ENCODE peak calls at places on chromosomes 16 and 17, in nine cellular contexts. One of them, this sample, is unnamed.

GRCh38 chr16:58421529-58421928 is 29.3 kb downstream of the GINS3 start:
- DNase-seq in RPMI7951: peak
- DNase-seq in IMR-90: peak
- DNase-seq in AG04449: no peak
- DNase-seq in HuH-7: no peak
- DNase-seq in heart right ventricle: peak
- DNase-seq in stimulated activated CD4-positive, alpha-beta T cell treated with anti-CD3 and anti-CD28 coated beads, Interleukin-1b, Interleukin-23, amount 100 ng/mL, for 24 hours: no peak
- DNase-seq in hypothalamus: no peak
- DNase-seq in activated T-helper 1 cell treated with Interleukin-2 at 50 U/mL for 16 hours: no peak
- DNase-seq in this sample: no peak

GRCh38 chr17:45144199-45145034 is 3.9 kb upstream of the HEXIM1 start:
- DNase-seq in RPMI7951: peak
- DNase-seq in IMR-90: no peak
- DNase-seq in AG04449: no peak
- DNase-seq in HuH-7: no peak
- DNase-seq in heart right ventricle: peak
- DNase-seq in stimulated activated CD4-positive, alpha-beta T cell treated with anti-CD3 and anti-CD28 coated beads, Interleukin-1b, Interleukin-23, amount 100 ng/mL, for 24 hours: no peak
- DNase-seq in hypothalamus: no peak
- DNase-seq in activated T-helper 1 cell treated with Interleukin-2 at 50 U/mL for 16 hours: no peak
- DNase-seq in this sample: no peak

GRCh38 chr17:64426584-64426983 is 22.3 kb upstream of the MILR1 start:
- DNase-seq in RPMI7951: no peak
- DNase-seq in IMR-90: no peak
- DNase-seq in AG04449: no peak
- DNase-seq in HuH-7: no peak
- DNase-seq in heart right ventricle: no peak
- DNase-seq in stimulated activated CD4-positive, alpha-beta T cell treated with anti-CD3 and anti-CD28 coated beads, Interleukin-1b, Interleukin-23, amount 100 ng/mL, for 24 hours: no peak
- DNase-seq in hypothalamus: no peak
- DNase-seq in activated T-helper 1 cell treated with Interleukin-2 at 50 U/mL for 16 hours: no peak
- DNase-seq in this sample: no peak

GRCh38 chr16:11797957-11798299 is 870 bp upstream of the ZC3H7A start:
- DNase-seq in RPMI7951: no peak
- DNase-seq in IMR-90: no peak
- DNase-seq in AG04449: no peak
- DNase-seq in HuH-7: no peak
- DNase-seq in heart right ventricle: no peak
- DNase-seq in stimulated activated CD4-positive, alpha-beta T cell treated with anti-CD3 and anti-CD28 coated beads, Interleukin-1b, Interleukin-23, amount 100 ng/mL, for 24 hours: no peak
- DNase-seq in hypothalamus: no peak
- DNase-seq in activated T-helper 1 cell treated with Interleukin-2 at 50 U/mL for 16 hours: no peak
- DNase-seq in this sample: no peak

GRCh38 chr16:2737895-2738418 is 14.5 kb upstream of the SRRM2 start:
- DNase-seq in RPMI7951: no peak
- DNase-seq in IMR-90: no peak
- DNase-seq in AG04449: no peak
- DNase-seq in HuH-7: no peak
- DNase-seq in heart right ventricle: no peak
- DNase-seq in stimulated activated CD4-positive, alpha-beta T cell treated with anti-CD3 and anti-CD28 coated beads, Interleukin-1b, Interleukin-23, amount 100 ng/mL, for 24 hours: no peak
- DNase-seq in hypothalamus: no peak
- DNase-seq in activated T-helper 1 cell treated with Interleukin-2 at 50 U/mL for 16 hours: no peak
- DNase-seq in this sample: no peak

GRCh38 chr17:20206068-20206467 is 196.9 kb downstream of the SPECC1 start:
- DNase-seq in RPMI7951: peak
- DNase-seq in IMR-90: no peak
- DNase-seq in AG04449: no peak
- DNase-seq in HuH-7: no peak
- DNase-seq in heart right ventricle: no peak
- DNase-seq in stimulated activated CD4-positive, alpha-beta T cell treated with anti-CD3 and anti-CD28 coated beads, Interleukin-1b, Interleukin-23, amount 100 ng/mL, for 24 hours: peak
- DNase-seq in hypothalamus: no peak
- DNase-seq in activated T-helper 1 cell treated with Interleukin-2 at 50 U/mL for 16 hours: no peak
- DNase-seq in this sample: no peak

GRCh38 chr16:2475413-2476344 is 752 bp downstream of the TBC1D24 start:
- DNase-seq in RPMI7951: no peak
- DNase-seq in IMR-90: no peak
- DNase-seq in AG04449: no peak
- DNase-seq in HuH-7: no peak
- DNase-seq in heart right ventricle: no peak
- DNase-seq in stimulated activated CD4-positive, alpha-beta T cell treated with anti-CD3 and anti-CD28 coated beads, Interleukin-1b, Interleukin-23, amount 100 ng/mL, for 24 hours: no peak
- DNase-seq in hypothalamus: no peak
- DNase-seq in activated T-helper 1 cell treated with Interleukin-2 at 50 U/mL for 16 hours: no peak
- DNase-seq in this sample: no peak

GRCh38 chr16:69610356-69610755 is 44.6 kb downstream of the NFAT5 start:
- DNase-seq in RPMI7951: no peak
- DNase-seq in IMR-90: no peak
- DNase-seq in AG04449: no peak
- DNase-seq in HuH-7: no peak
- DNase-seq in heart right ventricle: no peak
- DNase-seq in stimulated activated CD4-positive, alpha-beta T cell treated with anti-CD3 and anti-CD28 coated beads, Interleukin-1b, Interleukin-23, amount 100 ng/mL, for 24 hours: no peak
- DNase-seq in hypothalamus: no peak
- DNase-seq in activated T-helper 1 cell treated with Interleukin-2 at 50 U/mL for 16 hours: no peak
- DNase-seq in this sample: no peak

GRCh38 chr17:55690105-55690508 is 32.6 kb downstream of the TMEM100 start:
- DNase-seq in RPMI7951: no peak
- DNase-seq in IMR-90: no peak
- DNase-seq in AG04449: no peak
- DNase-seq in HuH-7: no peak
- DNase-seq in heart right ventricle: no peak
- DNase-seq in stimulated activated CD4-positive, alpha-beta T cell treated with anti-CD3 and anti-CD28 coated beads, Interleukin-1b, Interleukin-23, amount 100 ng/mL, for 24 hours: no peak
- DNase-seq in hypothalamus: no peak
- DNase-seq in activated T-helper 1 cell treated with Interleukin-2 at 50 U/mL for 16 hours: no peak
- DNase-seq in this sample: no peak

GRCh38 chr17:9402590-9403199 is 172.9 kb downstream of the STX8 start:
- DNase-seq in RPMI7951: peak
- DNase-seq in IMR-90: peak
- DNase-seq in AG04449: no peak
- DNase-seq in HuH-7: peak
- DNase-seq in heart right ventricle: no peak
- DNase-seq in stimulated activated CD4-positive, alpha-beta T cell treated with anti-CD3 and anti-CD28 coated beads, Interleukin-1b, Interleukin-23, amount 100 ng/mL, for 24 hours: no peak
- DNase-seq in hypothalamus: no peak
- DNase-seq in activated T-helper 1 cell treated with Interleukin-2 at 50 U/mL for 16 hours: no peak
- DNase-seq in this sample: no peak

GRCh38 chr16:2147981-2148671 is at the start of gene RAB26:
- DNase-seq in RPMI7951: peak
- DNase-seq in IMR-90: peak
- DNase-seq in AG04449: no peak
- DNase-seq in HuH-7: peak
- DNase-seq in heart right ventricle: peak
- DNase-seq in stimulated activated CD4-positive, alpha-beta T cell treated with anti-CD3 and anti-CD28 coated beads, Interleukin-1b, Interleukin-23, amount 100 ng/mL, for 24 hours: no peak
- DNase-seq in hypothalamus: peak
- DNase-seq in activated T-helper 1 cell treated with Interleukin-2 at 50 U/mL for 16 hours: peak
- DNase-seq in this sample: peak

GRCh38 chr17:59800530-59800942 is 92.2 kb downstream of the TUBD1 start:
- DNase-seq in RPMI7951: no peak
- DNase-seq in IMR-90: no peak
- DNase-seq in AG04449: no peak
- DNase-seq in HuH-7: no peak
- DNase-seq in heart right ventricle: no peak
- DNase-seq in stimulated activated CD4-positive, alpha-beta T cell treated with anti-CD3 and anti-CD28 coated beads, Interleukin-1b, Interleukin-23, amount 100 ng/mL, for 24 hours: no peak
- DNase-seq in hypothalamus: no peak
- DNase-seq in activated T-helper 1 cell treated with Interleukin-2 at 50 U/mL for 16 hours: no peak
- DNase-seq in this sample: no peak

GRCh38 chr17:39732586-39732985 is 2.3 kb upstream of the MIEN1 start:
- DNase-seq in RPMI7951: no peak
- DNase-seq in IMR-90: no peak
- DNase-seq in AG04449: no peak
- DNase-seq in HuH-7: no peak
- DNase-seq in heart right ventricle: no peak
- DNase-seq in stimulated activated CD4-positive, alpha-beta T cell treated with anti-CD3 and anti-CD28 coated beads, Interleukin-1b, Interleukin-23, amount 100 ng/mL, for 24 hours: no peak
- DNase-seq in hypothalamus: no peak
- DNase-seq in activated T-helper 1 cell treated with Interleukin-2 at 50 U/mL for 16 hours: no peak
- DNase-seq in this sample: no peak

GRCh38 chr17:65529761-65530157 is 31.7 kb downstream of the AXIN2 start:
- DNase-seq in RPMI7951: no peak
- DNase-seq in IMR-90: no peak
- DNase-seq in AG04449: no peak
- DNase-seq in HuH-7: no peak
- DNase-seq in heart right ventricle: no peak
- DNase-seq in stimulated activated CD4-positive, alpha-beta T cell treated with anti-CD3 and anti-CD28 coated beads, Interleukin-1b, Interleukin-23, amount 100 ng/mL, for 24 hours: no peak
- DNase-seq in hypothalamus: no peak
- DNase-seq in activated T-helper 1 cell treated with Interleukin-2 at 50 U/mL for 16 hours: no peak
- DNase-seq in this sample: no peak

GRCh38 chr16:10667239-10667638 is 27.5 kb downstream of the TEKT5 start:
- DNase-seq in RPMI7951: no peak
- DNase-seq in IMR-90: no peak
- DNase-seq in AG04449: no peak
- DNase-seq in HuH-7: no peak
- DNase-seq in heart right ventricle: no peak
- DNase-seq in stimulated activated CD4-positive, alpha-beta T cell treated with anti-CD3 and anti-CD28 coated beads, Interleukin-1b, Interleukin-23, amount 100 ng/mL, for 24 hours: no peak
- DNase-seq in hypothalamus: no peak
- DNase-seq in activated T-helper 1 cell treated with Interleukin-2 at 50 U/mL for 16 hours: no peak
- DNase-seq in this sample: no peak

GRCh38 chr17:49914096-49914490 is 54.9 kb upstream of the DLX4 start:
- DNase-seq in RPMI7951: peak
- DNase-seq in IMR-90: no peak
- DNase-seq in AG04449: no peak
- DNase-seq in HuH-7: no peak
- DNase-seq in heart right ventricle: no peak
- DNase-seq in stimulated activated CD4-positive, alpha-beta T cell treated with anti-CD3 and anti-CD28 coated beads, Interleukin-1b, Interleukin-23, amount 100 ng/mL, for 24 hours: no peak
- DNase-seq in hypothalamus: no peak
- DNase-seq in activated T-helper 1 cell treated with Interleukin-2 at 50 U/mL for 16 hours: no peak
- DNase-seq in this sample: no peak

GRCh38 chr16:1879477-1879876 is 7.5 kb upstream of the MEIOB start:
- DNase-seq in RPMI7951: no peak
- DNase-seq in IMR-90: no peak
- DNase-seq in AG04449: no peak
- DNase-seq in HuH-7: no peak
- DNase-seq in heart right ventricle: no peak
- DNase-seq in stimulated activated CD4-positive, alpha-beta T cell treated with anti-CD3 and anti-CD28 coated beads, Interleukin-1b, Interleukin-23, amount 100 ng/mL, for 24 hours: no peak
- DNase-seq in hypothalamus: no peak
- DNase-seq in activated T-helper 1 cell treated with Interleukin-2 at 50 U/mL for 16 hours: no peak
- DNase-seq in this sample: no peak

GRCh38 chr17:28657756-28658155 is 4.0 kb downstream of the SDF2 start:
- DNase-seq in RPMI7951: peak
- DNase-seq in IMR-90: peak
- DNase-seq in AG04449: no peak
- DNase-seq in HuH-7: no peak
- DNase-seq in heart right ventricle: no peak
- DNase-seq in stimulated activated CD4-positive, alpha-beta T cell treated with anti-CD3 and anti-CD28 coated beads, Interleukin-1b, Interleukin-23, amount 100 ng/mL, for 24 hours: no peak
- DNase-seq in hypothalamus: no peak
- DNase-seq in activated T-helper 1 cell treated with Interleukin-2 at 50 U/mL for 16 hours: no peak
- DNase-seq in this sample: no peak

GRCh38 chr17:29905086-29905878 is 24.7 kb downstream of the SSH2 start:
- DNase-seq in RPMI7951: no peak
- DNase-seq in IMR-90: no peak
- DNase-seq in AG04449: no peak
- DNase-seq in HuH-7: no peak
- DNase-seq in heart right ventricle: no peak
- DNase-seq in stimulated activated CD4-positive, alpha-beta T cell treated with anti-CD3 and anti-CD28 coated beads, Interleukin-1b, Interleukin-23, amount 100 ng/mL, for 24 hours: no peak
- DNase-seq in hypothalamus: no peak
- DNase-seq in activated T-helper 1 cell treated with Interleukin-2 at 50 U/mL for 16 hours: no peak
- DNase-seq in this sample: no peak

GRCh38 chr17:30519707-30520106 is 42.5 kb downstream of the GOSR1 start:
- DNase-seq in RPMI7951: peak
- DNase-seq in IMR-90: peak
- DNase-seq in AG04449: peak
- DNase-seq in HuH-7: no peak
- DNase-seq in heart right ventricle: no peak
- DNase-seq in stimulated activated CD4-positive, alpha-beta T cell treated with anti-CD3 and anti-CD28 coated beads, Interleukin-1b, Interleukin-23, amount 100 ng/mL, for 24 hours: no peak
- DNase-seq in hypothalamus: no peak
- DNase-seq in activated T-helper 1 cell treated with Interleukin-2 at 50 U/mL for 16 hours: no peak
- DNase-seq in this sample: no peak

GRCh38 chr16:1639282-1639681 is 27.1 kb downstream of the CRAMP1 start:
- DNase-seq in RPMI7951: no peak
- DNase-seq in IMR-90: no peak
- DNase-seq in AG04449: no peak
- DNase-seq in HuH-7: no peak
- DNase-seq in heart right ventricle: no peak
- DNase-seq in stimulated activated CD4-positive, alpha-beta T cell treated with anti-CD3 and anti-CD28 coated beads, Interleukin-1b, Interleukin-23, amount 100 ng/mL, for 24 hours: no peak
- DNase-seq in hypothalamus: no peak
- DNase-seq in activated T-helper 1 cell treated with Interleukin-2 at 50 U/mL for 16 hours: no peak
- DNase-seq in this sample: no peak

GRCh38 chr16:66858740-66859396 is 14.7 kb downstream of the CA7 start:
- DNase-seq in RPMI7951: peak
- DNase-seq in IMR-90: peak
- DNase-seq in AG04449: no peak
- DNase-seq in HuH-7: no peak
- DNase-seq in heart right ventricle: peak
- DNase-seq in stimulated activated CD4-positive, alpha-beta T cell treated with anti-CD3 and anti-CD28 coated beads, Interleukin-1b, Interleukin-23, amount 100 ng/mL, for 24 hours: no peak
- DNase-seq in hypothalamus: no peak
- DNase-seq in activated T-helper 1 cell treated with Interleukin-2 at 50 U/mL for 16 hours: no peak
- DNase-seq in this sample: no peak